ENCODE peak calls at places on chromosomes 5 and 9, in five cellular contexts. B is OCI-M1, O is WERI-Rb-1, H is SW480, W is dorsolateral prefrontal cortex. R is an unnamed sample.

GRCh38 chr9:112119225-112120045 is 55.7 kb downstream of the SUSD1 start:
- DNase-seq in B (no peak), O (peak; percentile 48), H (peak; percentile 97), W (no peak), R (peak; percentile 78)

GRCh38 chr5:56429110-56429561 is 196.0 kb upstream of the ANKRD55 start:
- DNase-seq in B (no peak), O (no peak), H (no peak), W (no peak), R (peak; percentile 44)

GRCh38 chr9:84917366-84918063 is 248.0 kb downstream of the NTRK2 start:
- DNase-seq in B (no peak), O (no peak), H (no peak), W (peak; percentile 35), R (peak; percentile 28)

GRCh38 chr9:85971731-85972130 is 30.8 kb downstream of the NAA35 start:
- DNase-seq in B (no peak), O (no peak), H (no peak), W (no peak), R (no peak)

GRCh38 chr5:89267764-89268163 is 384.8 kb upstream of the MEF2C start:
- DNase-seq in B (no peak), O (no peak), H (no peak), W (no peak), R (no peak)

GRCh38 chr9:32627394-32627954 is 8.0 kb downstream of the TAF1L start:
- DNase-seq in B (peak; percentile 18), O (no peak), H (peak; percentile 30), W (no peak), R (no peak)

GRCh38 chr5:55923177-55923872 is 71.4 kb downstream of the IL6ST start:
- DNase-seq in B (no peak), O (no peak), H (no peak), W (no peak), R (no peak)

GRCh38 chr5:891117-891836 is 1.3 kb downstream of the BRD9 start:
- DNase-seq in B (no peak), O (no peak), H (peak; percentile 86), W (no peak), R (peak; percentile 20)

GRCh38 chr5:131952286-131952857 is 6.9 kb upstream of the MEIKIN start:
- DNase-seq in B (no peak), O (no peak), H (no peak), W (no peak), R (no peak)

GRCh38 chr5:172010278-172010677 is 3.8 kb upstream of the FBXW11 start:
- DNase-seq in B (peak; percentile 66), O (peak; percentile 11), H (peak; percentile 42), W (no peak), R (peak; percentile 6)

GRCh38 chr5:172224996-172225395 is 31.0 kb downstream of the EFCAB9 start:
- DNase-seq in B (no peak), O (no peak), H (no peak), W (no peak), R (peak; percentile 1)

GRCh38 chr5:61784337-61784736 is 452.3 kb downstream of the ZSWIM6 start:
- DNase-seq in B (no peak), O (no peak), H (no peak), W (no peak), R (no peak)

GRCh38 chr5:175706499-175706898 is 48.6 kb downstream of the HRH2 start:
- DNase-seq in B (no peak), O (no peak), H (peak; percentile 86), W (no peak), R (no peak)

GRCh38 chr5:74576941-74577456 is 63.5 kb downstream of the ENC1 start:
- DNase-seq in B (peak; percentile 74), O (no peak), H (peak; percentile 39), W (no peak), R (no peak)

GRCh38 chr5:159518361-159518760 is 188.1 kb upstream of the IL12B start:
- DNase-seq in B (no peak), O (no peak), H (no peak), W (no peak), R (no peak)

GRCh38 chr9:108603141-108603540 is 252.6 kb downstream of the ACTL7B start:
- DNase-seq in B (no peak), O (no peak), H (no peak), W (no peak), R (no peak)

GRCh38 chr5:142405023-142405422 is 80.2 kb upstream of the SPRY4 start:
- DNase-seq in B (no peak), O (no peak), H (no peak), W (no peak), R (no peak)

GRCh38 chr5:65334077-65334476 is 147.6 kb downstream of the ADAMTS6 start:
- DNase-seq in B (no peak), O (no peak), H (peak; percentile 55), W (no peak), R (peak; percentile 80)